ENCODE peak calls at places on chromosome 4, in five cellular contexts. One of them, this sample, is unnamed.

GRCh38 chr4:7045961-7046921 is 3.1 kb downstream of the TADA2B start:
- DNase-seq in transverse colon: no peak
- DNase-seq in adrenal gland: no peak
- DNase-seq in NB4: peak; percentile 63
- DNase-seq in IMR-90: no peak
- DNase-seq in this sample: no peak

GRCh38 chr4:143482753-143483362 is 30.6 kb upstream of the SMARCA5 start:
- DNase-seq in transverse colon: no peak
- DNase-seq in adrenal gland: peak; percentile 23
- DNase-seq in NB4: peak; percentile 27
- DNase-seq in IMR-90: peak; percentile 71
- DNase-seq in this sample: no peak

GRCh38 chr4:179110356-179110755 is 1668.1 kb upstream of the AGA start:
- DNase-seq in transverse colon: no peak
- DNase-seq in adrenal gland: no peak
- DNase-seq in NB4: no peak
- DNase-seq in IMR-90: peak; percentile 98
- DNase-seq in this sample: no peak

GRCh38 chr4:54746228-54746627 is 88.5 kb downstream of the KIT start:
- DNase-seq in transverse colon: no peak
- DNase-seq in adrenal gland: no peak
- DNase-seq in NB4: peak; percentile 85
- DNase-seq in IMR-90: no peak
- DNase-seq in this sample: no peak

GRCh38 chr4:182246401-182247205 is 3.4 kb downstream of the TENM3 start:
- DNase-seq in transverse colon: no peak
- DNase-seq in adrenal gland: no peak
- DNase-seq in NB4: no peak
- DNase-seq in IMR-90: peak; percentile 78
- DNase-seq in this sample: peak; percentile 51

GRCh38 chr4:86670739-86671138 is 76.6 kb downstream of the PTPN13 start:
- DNase-seq in transverse colon: no peak
- DNase-seq in adrenal gland: no peak
- DNase-seq in NB4: peak; percentile 18
- DNase-seq in IMR-90: peak; percentile 83
- DNase-seq in this sample: no peak

GRCh38 chr4:71163317-71163716 is 169.9 kb downstream of the DCK start:
- DNase-seq in transverse colon: no peak
- DNase-seq in adrenal gland: no peak
- DNase-seq in NB4: no peak
- DNase-seq in IMR-90: peak; percentile 60
- DNase-seq in this sample: no peak

GRCh38 chr4:130703211-130703920 is 1607.4 kb downstream of the C4orf33 start:
- DNase-seq in transverse colon: no peak
- DNase-seq in adrenal gland: no peak
- DNase-seq in NB4: no peak
- DNase-seq in IMR-90: no peak
- DNase-seq in this sample: no peak

GRCh38 chr4:144689125-144689524 is 43.2 kb downstream of the HHIP start:
- DNase-seq in transverse colon: no peak
- DNase-seq in adrenal gland: no peak
- DNase-seq in NB4: no peak
- DNase-seq in IMR-90: no peak
- DNase-seq in this sample: no peak

GRCh38 chr4:73487233-73487632 is 5.7 kb downstream of the AFM start:
- DNase-seq in transverse colon: no peak
- DNase-seq in adrenal gland: no peak
- DNase-seq in NB4: no peak
- DNase-seq in IMR-90: no peak
- DNase-seq in this sample: no peak

GRCh38 chr4:26175016-26175786 is 145.6 kb upstream of the RBPJ start:
- DNase-seq in transverse colon: no peak
- DNase-seq in adrenal gland: no peak
- DNase-seq in NB4: no peak
- DNase-seq in IMR-90: no peak
- DNase-seq in this sample: no peak

GRCh38 chr4:47668810-47669408 is 169.0 kb downstream of the CORIN start:
- DNase-seq in transverse colon: no peak
- DNase-seq in adrenal gland: no peak
- DNase-seq in NB4: peak; percentile 67
- DNase-seq in IMR-90: peak; percentile 65
- DNase-seq in this sample: peak; percentile 38

GRCh38 chr4:80798082-80798481 is 232.4 kb upstream of the BMP3 start:
- DNase-seq in transverse colon: no peak
- DNase-seq in adrenal gland: no peak
- DNase-seq in NB4: no peak
- DNase-seq in IMR-90: no peak
- DNase-seq in this sample: no peak

GRCh38 chr4:62398318-62398717 is 1198.2 kb downstream of the ADGRL3 start:
- DNase-seq in transverse colon: no peak
- DNase-seq in adrenal gland: no peak
- DNase-seq in NB4: no peak
- DNase-seq in IMR-90: no peak
- DNase-seq in this sample: no peak

GRCh38 chr4:105023668-105024055 is 123.0 kb upstream of the TET2 start:
- DNase-seq in transverse colon: no peak
- DNase-seq in adrenal gland: no peak
- DNase-seq in NB4: no peak
- DNase-seq in IMR-90: no peak
- DNase-seq in this sample: no peak

GRCh38 chr4:14259926-14260325 is 632.4 kb upstream of the BOD1L1 start:
- DNase-seq in transverse colon: no peak
- DNase-seq in adrenal gland: no peak
- DNase-seq in NB4: no peak
- DNase-seq in IMR-90: no peak
- DNase-seq in this sample: no peak

GRCh38 chr4:168877407-168877778 is 132.7 kb downstream of the CBR4 start:
- DNase-seq in transverse colon: no peak
- DNase-seq in adrenal gland: no peak
- DNase-seq in NB4: no peak
- DNase-seq in IMR-90: no peak
- DNase-seq in this sample: no peak

GRCh38 chr4:10571896-10572295 is 112.7 kb downstream of the CLNK start:
- DNase-seq in transverse colon: no peak
- DNase-seq in adrenal gland: no peak
- DNase-seq in NB4: no peak
- DNase-seq in IMR-90: no peak
- DNase-seq in this sample: no peak

GRCh38 chr4:102639602-102640001 is 121.2 kb downstream of the MANBA start:
- DNase-seq in transverse colon: no peak
- DNase-seq in adrenal gland: no peak
- DNase-seq in NB4: no peak
- DNase-seq in IMR-90: no peak
- DNase-seq in this sample: no peak

GRCh38 chr4:101127176-101127790 is 220.0 kb downstream of the PPP3CA start:
- DNase-seq in transverse colon: no peak
- DNase-seq in adrenal gland: no peak
- DNase-seq in NB4: no peak
- DNase-seq in IMR-90: no peak
- DNase-seq in this sample: no peak

GRCh38 chr4:176320976-176321361 is 1.2 kb downstream of the SPCS3 start:
- DNase-seq in transverse colon: no peak
- DNase-seq in adrenal gland: no peak
- DNase-seq in NB4: no peak
- DNase-seq in IMR-90: no peak
- DNase-seq in this sample: no peak

GRCh38 chr4:30182786-30183185 is 537.4 kb upstream of the PCDH7 start:
- DNase-seq in transverse colon: no peak
- DNase-seq in adrenal gland: no peak
- DNase-seq in NB4: no peak
- DNase-seq in IMR-90: no peak
- DNase-seq in this sample: no peak

GRCh38 chr4:7581477-7581876 is 146.7 kb upstream of the PSAPL1 start:
- DNase-seq in transverse colon: no peak
- DNase-seq in adrenal gland: no peak
- DNase-seq in NB4: peak; percentile 71
- DNase-seq in IMR-90: peak; percentile 15
- DNase-seq in this sample: no peak

GRCh38 chr4:68375667-68376559 is 26.0 kb upstream of the YTHDC1 start:
- DNase-seq in transverse colon: peak; percentile 28
- DNase-seq in adrenal gland: peak; percentile 39
- DNase-seq in NB4: peak; percentile 55
- DNase-seq in IMR-90: peak; percentile 64
- DNase-seq in this sample: peak; percentile 66

GRCh38 chr4:150237110-150237852 is 159.0 kb downstream of the DCLK2 start:
- DNase-seq in transverse colon: no peak
- DNase-seq in adrenal gland: no peak
- DNase-seq in NB4: no peak
- DNase-seq in IMR-90: peak; percentile 98
- DNase-seq in this sample: no peak

GRCh38 chr4:123116412-123116811 is 194.0 kb upstream of the NUDT6 start:
- DNase-seq in transverse colon: no peak
- DNase-seq in adrenal gland: no peak
- DNase-seq in NB4: no peak
- DNase-seq in IMR-90: peak; percentile 47
- DNase-seq in this sample: no peak

GRCh38 chr4:111960241-111960667 is 185.0 kb upstream of the FAM241A start:
- DNase-seq in transverse colon: no peak
- DNase-seq in adrenal gland: no peak
- DNase-seq in NB4: peak; percentile 82
- DNase-seq in IMR-90: no peak
- DNase-seq in this sample: no peak

GRCh38 chr4:113682730-113683129 is 78.8 kb downstream of the CAMK2D start:
- DNase-seq in transverse colon: no peak
- DNase-seq in adrenal gland: no peak
- DNase-seq in NB4: no peak
- DNase-seq in IMR-90: peak; percentile 90
- DNase-seq in this sample: no peak

GRCh38 chr4:2913168-2913567 is 50.0 kb downstream of the NOP14 start:
- DNase-seq in transverse colon: no peak
- DNase-seq in adrenal gland: no peak
- DNase-seq in NB4: no peak
- DNase-seq in IMR-90: no peak
- DNase-seq in this sample: no peak

GRCh38 chr4:188719794-188720193 is 580.6 kb downstream of the TRIML1 start:
- DNase-seq in transverse colon: no peak
- DNase-seq in adrenal gland: no peak
- DNase-seq in NB4: no peak
- DNase-seq in IMR-90: no peak
- DNase-seq in this sample: no peak
- TF ChIP-seq CTCF in transverse colon: no peak
- TF ChIP-seq CTCF in adrenal gland: no peak
- TF ChIP-seq CTCF in NB4: no peak
- TF ChIP-seq CTCF in IMR-90: peak; percentile 26
- TF ChIP-seq CTCF in this sample: no peak

GRCh38 chr4:95220205-95221175 is 328.3 kb downstream of the UNC5C start:
- DNase-seq in transverse colon: no peak
- DNase-seq in adrenal gland: no peak
- DNase-seq in NB4: no peak
- DNase-seq in IMR-90: no peak
- DNase-seq in this sample: no peak
- TF ChIP-seq POLR2A in transverse colon: no peak
- TF ChIP-seq POLR2A in adrenal gland: no peak
- TF ChIP-seq POLR2A in NB4: no peak
- TF ChIP-seq POLR2A in IMR-90: no peak
- TF ChIP-seq POLR2A in this sample: no peak

DNA sequence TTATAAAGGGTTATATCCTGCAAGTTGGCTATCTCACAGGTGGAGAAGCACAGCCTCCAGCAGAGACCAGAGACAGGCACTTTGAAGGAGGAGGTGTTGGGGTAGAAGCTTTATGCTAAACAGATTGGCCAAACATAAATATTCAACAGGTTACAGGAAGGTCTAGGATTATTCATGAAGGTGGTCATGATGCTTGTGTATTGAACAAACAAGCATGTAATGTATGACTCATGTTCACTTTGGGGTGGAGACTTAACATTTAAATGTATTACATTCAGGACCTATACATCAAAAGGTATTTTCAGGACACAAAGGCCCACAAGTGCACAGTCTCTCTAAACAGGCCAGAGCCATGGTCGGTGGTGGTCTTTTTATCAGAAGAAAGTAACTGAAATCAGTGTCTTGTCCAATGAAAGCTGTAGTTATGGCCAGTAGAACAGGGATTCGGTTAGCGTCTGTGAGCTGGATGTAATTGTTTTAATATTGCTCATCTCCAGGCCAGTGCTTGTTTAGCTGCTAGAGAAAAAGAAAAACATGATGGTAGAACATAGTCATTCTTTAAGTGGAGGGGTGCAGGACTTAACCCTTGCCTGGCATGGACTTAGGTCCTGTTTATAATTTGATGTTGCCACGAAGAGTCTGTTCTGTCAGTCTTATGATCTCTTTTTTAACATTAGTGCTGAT is 555.2 kb upstream of the PCDH10 start:
- DNase-seq in transverse colon: no peak
- DNase-seq in adrenal gland: no peak
- DNase-seq in NB4: no peak
- DNase-seq in IMR-90: no peak
- DNase-seq in this sample: no peak
- TF ChIP-seq CTCF in transverse colon: no peak
- TF ChIP-seq CTCF in adrenal gland: no peak
- TF ChIP-seq CTCF in NB4: no peak
- TF ChIP-seq CTCF in IMR-90: no peak
- TF ChIP-seq CTCF in this sample: no peak

GRCh38 chr4:186840222-186840701 is 116.6 kb upstream of the FAT1 start:
- DNase-seq in transverse colon: peak; percentile 30
- DNase-seq in adrenal gland: no peak
- DNase-seq in NB4: no peak
- DNase-seq in IMR-90: peak; percentile 62
- DNase-seq in this sample: no peak
- TF ChIP-seq POLR2A in transverse colon: peak; percentile 18
- TF ChIP-seq POLR2A in adrenal gland: no peak
- TF ChIP-seq POLR2A in NB4: no peak
- TF ChIP-seq POLR2A in IMR-90: no peak
- TF ChIP-seq POLR2A in this sample: no peak

GRCh38 chr4:138867404-138867803 is 148.2 kb upstream of the NOCT start:
- DNase-seq in transverse colon: no peak
- DNase-seq in adrenal gland: no peak
- DNase-seq in NB4: no peak
- DNase-seq in IMR-90: no peak
- DNase-seq in this sample: no peak
- TF ChIP-seq CTCF in transverse colon: no peak
- TF ChIP-seq CTCF in adrenal gland: no peak
- TF ChIP-seq CTCF in NB4: no peak
- TF ChIP-seq CTCF in IMR-90: no peak
- TF ChIP-seq CTCF in this sample: no peak

This sample was measured in prostate gland.